ENCODE peak calls at places on chromosome 10, in ten cellular contexts. G is mucosa of gallbladder; L is COR-L47; C is EL; R is progenitor cell of endocrine pancreas; W is stimulated activated CD8-positive, alpha-beta memory T cell treated with anti-CD3 and anti-CD28 coated beads, Interleukin-15, amount 100 ng/mL, for 4 hours; N is CD4-positive, CD25-positive, alpha-beta regulatory T cell; Q is aorta; D is activated CD8-positive, alpha-beta memory T cell treated with anti-CD3 and anti-CD28 coated beads for 1 hour; P is NCI-H2081. O is an unnamed sample.

GRCh38 chr10:31760674-31761081 is 168.0 kb downstream of the ARHGAP12 start:
- DNase-seq in L (no peak), D (no peak), Q (no peak), W (no peak), C (no peak), G (no peak), R (no peak), P (no peak), N (no peak), O (peak)

GRCh38 chr10:103117247-103117646 is 75.8 kb downstream of the NT5C2 start:
- DNase-seq in D (no peak), N (no peak), C (no peak), P (no peak), Q (no peak), W (no peak), R (no peak), L (no peak), G (no peak), O (no peak)

GRCh38 chr10:112797221-112797620 is 152.8 kb upstream of the TCF7L2 start:
- DNase-seq in L (no peak), G (no peak), D (no peak), Q (no peak), P (peak), C (no peak), R (no peak), W (no peak), N (no peak), O (no peak)

GRCh38 chr10:110822065-110822707 is 49.5 kb upstream of the PDCD4 start:
- DNase-seq in G (no peak), P (no peak), R (no peak), N (no peak), L (no peak), C (no peak), W (no peak), D (no peak), Q (no peak), O (no peak)

GRCh38 chr10:33196710-33197406 is 137.6 kb downstream of the NRP1 start:
- DNase-seq in P (no peak), G (peak), C (no peak), L (no peak), D (no peak), N (no peak), W (no peak), Q (no peak), R (no peak), O (no peak)

GRCh38 chr10:72832701-72833100 is 60.8 kb upstream of the OIT3 start:
- DNase-seq in R (no peak), P (no peak), Q (no peak), N (no peak), C (no peak), D (no peak), G (no peak), L (no peak), W (no peak), O (no peak)

GRCh38 chr10:6958254-6958653 is 378.2 kb upstream of the PRKCQ start:
- DNase-seq in Q (no peak), G (no peak), C (no peak), N (no peak), L (no peak), P (no peak), R (no peak), W (no peak), D (no peak), O (peak)

GRCh38 chr10:85293483-85293882 is 965.1 kb downstream of the CCSER2 start:
- DNase-seq in Q (no peak), W (no peak), D (no peak), G (no peak), C (no peak), L (no peak), N (no peak), R (no peak), P (no peak), O (no peak)

GRCh38 chr10:24727811-24728210 is 4.1 kb upstream of the ARHGAP21 start:
- DNase-seq in P (no peak), W (no peak), D (no peak), Q (no peak), R (no peak), G (no peak), C (no peak), N (no peak), L (no peak), O (no peak)

GRCh38 chr10:42830237-42830636 is 47.6 kb downstream of the BMS1 start:
- DNase-seq in N (no peak), R (no peak), C (no peak), W (no peak), L (no peak), Q (no peak), P (no peak), D (no peak), G (no peak), O (no peak)

GRCh38 chr10:123043409-123043925 is 34.7 kb downstream of the ACADSB start:
- DNase-seq in N (peak), L (peak), W (peak), G (peak), P (peak), R (peak), C (peak), D (peak), Q (no peak), O (peak)

GRCh38 chr10:114402871-114403544 is 1.3 kb downstream of the AFAP1L2 start:
- DNase-seq in P (no peak), N (no peak), R (no peak), L (no peak), Q (peak), G (no peak), W (no peak), D (no peak), C (no peak), O (no peak)

GRCh38 chr10:17954856-17955255 is 3.1 kb downstream of the SLC39A12 start:
- DNase-seq in W (no peak), L (no peak), Q (no peak), D (no peak), R (no peak), P (no peak), C (peak), G (no peak), N (no peak), O (peak)

GRCh38 chr10:11073410-11073809 is 55.7 kb downstream of the CELF2 start:
- DNase-seq in P (no peak), D (no peak), W (no peak), Q (no peak), N (no peak), L (no peak), R (no peak), C (no peak), G (no peak), O (peak)

GRCh38 chr10:103540722-103541121 is 47.2 kb downstream of the NEURL1 start:
- DNase-seq in N (no peak), G (no peak), D (no peak), R (no peak), C (peak), L (no peak), W (no peak), Q (peak), P (no peak), O (no peak)

GRCh38 chr10:12165992-12166775 is 29.5 kb downstream of the NUDT5 start:
- DNase-seq in Q (no peak), G (no peak), W (no peak), P (no peak), R (no peak), N (no peak), D (no peak), L (no peak), C (no peak), O (no peak)

GRCh38 chr10:102150970-102151773 is 1.0 kb upstream of the NOLC1 start:
- DNase-seq in P (no peak), L (no peak), N (no peak), C (peak), Q (peak), D (no peak), G (no peak), R (no peak), W (no peak), O (no peak)

GRCh38 chr10:19702215-19702614 is 114.0 kb upstream of the PLXDC2 start:
- DNase-seq in W (no peak), Q (no peak), L (no peak), R (no peak), N (no peak), P (no peak), G (no peak), C (peak), D (no peak), O (peak)

GRCh38 chr10:91511549-91512330 is 101.6 kb downstream of the HECTD2 start:
- DNase-seq in G (no peak), Q (no peak), R (no peak), W (no peak), L (no peak), D (no peak), C (peak), N (no peak), P (no peak), O (peak)

GRCh38 chr10:7102557-7103349 is 308.1 kb downstream of the SFMBT2 start:
- DNase-seq in P (no peak), D (no peak), N (no peak), C (no peak), Q (no peak), G (no peak), R (no peak), W (no peak), L (no peak), O (no peak)

GRCh38 chr10:34524369-34525091 is 290.6 kb downstream of the PARD3 start:
- DNase-seq in N (no peak), G (no peak), L (no peak), R (no peak), P (no peak), W (no peak), D (no peak), C (no peak), Q (no peak), O (no peak)

GRCh38 chr10:90288403-90288933 is 569.4 kb downstream of the HTR7 start:
- DNase-seq in C (peak), Q (no peak), W (no peak), G (no peak), R (no peak), P (no peak), L (no peak), D (no peak), N (no peak), O (peak)

GRCh38 chr10:4626919-4627318 is 199.1 kb upstream of the AKR1E2 start:
- DNase-seq in C (no peak), R (no peak), Q (no peak), G (no peak), L (no peak), P (no peak), D (no peak), W (no peak), N (no peak), O (no peak)

GRCh38 chr10:94938383-94938782 is at the start of gene CYP2C9:
- DNase-seq in C (no peak), Q (no peak), P (no peak), L (no peak), G (no peak), D (no peak), R (no peak), N (no peak), W (no peak), O (no peak)

GRCh38 chr10:77504196-77504869 is 133.3 kb downstream of the KCNMA1 start:
- DNase-seq in W (no peak), P (no peak), C (peak), D (no peak), G (no peak), L (no peak), N (no peak), Q (no peak), R (no peak), O (no peak)

GRCh38 chr10:132527338-132528063 is 10.1 kb upstream of the INPP5A start:
- DNase-seq in N (no peak), P (no peak), L (no peak), C (no peak), W (no peak), Q (peak), D (no peak), R (no peak), G (no peak), O (no peak)

GRCh38 chr10:58438340-58438739 is 53.1 kb downstream of the TFAM start:
- DNase-seq in D (no peak), C (peak), W (no peak), P (no peak), L (no peak), Q (no peak), G (no peak), R (no peak), N (no peak), O (no peak)

GRCh38 chr10:118635674-118636402 is 40.4 kb upstream of the PRLHR start:
- DNase-seq in Q (no peak), D (no peak), P (no peak), C (no peak), R (no peak), N (no peak), W (no peak), L (no peak), G (no peak), O (no peak)

GRCh38 chr10:100534726-100535125 is 1.0 kb upstream of the HIF1AN start:
- DNase-seq in N (no peak), R (no peak), D (no peak), Q (no peak), G (no peak), W (no peak), C (no peak), L (no peak), P (no peak), O (no peak)

GRCh38 chr10:59290448-59290847 is 71.9 kb downstream of the FAM13C start:
- DNase-seq in N (no peak), R (no peak), C (no peak), L (no peak), P (no peak), D (no peak), Q (no peak), W (no peak), G (no peak), O (no peak)

GRCh38 chr10:114507449-114507848 is 103.1 kb upstream of the AFAP1L2 start:
- DNase-seq in C (no peak), N (no peak), G (peak), R (no peak), L (peak), W (no peak), P (peak), Q (no peak), D (no peak), O (no peak)

GRCh38 chr10:128519581-128519980 is 393.4 kb upstream of the MKI67 start:
- DNase-seq in G (no peak), Q (no peak), W (no peak), P (no peak), L (no peak), C (no peak), R (no peak), N (no peak), D (no peak), O (no peak)

GRCh38 chr10:87634311-87634710 is 25.4 kb upstream of the PAPSS2 start:
- DNase-seq in L (no peak), P (no peak), R (no peak), Q (no peak), W (no peak), D (no peak), N (no peak), C (peak), G (no peak), O (no peak)

GRCh38 chr10:54914049-54914448 is 113.0 kb upstream of the PCDH15 start:
- DNase-seq in P (no peak), R (no peak), D (no peak), N (no peak), L (peak), Q (no peak), W (no peak), G (no peak), C (no peak), O (no peak)

GRCh38 chr10:117460846-117461765 is 81.4 kb upstream of the EMX2 start:
- DNase-seq in N (no peak), G (no peak), P (no peak), C (peak), L (no peak), W (no peak), D (no peak), R (no peak), Q (no peak), O (no peak)

GRCh38 chr10:62512732-62513475 is 138.7 kb downstream of the ZNF365 start:
- DNase-seq in L (no peak), Q (no peak), C (peak), W (no peak), R (no peak), D (no peak), G (no peak), N (no peak), P (no peak), O (no peak)